ENCODE peak calls at places on chromosome 20, in five cellular contexts. A, R, C, U and K are unnamed samples.

GRCh38 chr20:5040345-5040744 is 39.0 kb upstream of the SLC23A2 start:
- DNase-seq in R (no peak), C (no peak), U (no peak), A (no peak), K (no peak)

GRCh38 chr20:33308668-33309067 is 25.7 kb downstream of the BPIFB1 start:
- DNase-seq in A (no peak), R (no peak), U (no peak), C (no peak), K (no peak)

GRCh38 chr20:41072099-41072798 is 43.6 kb downstream of the TOP1 start:
- DNase-seq in C (no peak), U (no peak), R (no peak), A (no peak), K (peak; percentile 25)

GRCh38 chr20:41436679-41437078 is 70.1 kb upstream of the EMILIN3 start:
- DNase-seq in C (no peak), A (no peak), U (no peak), R (peak; percentile 53), K (no peak)

GRCh38 chr20:11445891-11446290 is 471.8 kb upstream of the BTBD3 start:
- DNase-seq in C (no peak), R (no peak), A (no peak), U (no peak), K (no peak)

GRCh38 chr20:50321797-50322480 is 131.3 kb downstream of the CEBPB start:
- DNase-seq in R (no peak), C (no peak), U (no peak), A (no peak), K (no peak)

GRCh38 chr20:19835533-19836222 is 77.6 kb downstream of the RIN2 start:
- DNase-seq in R (no peak), A (no peak), C (no peak), U (no peak), K (no peak)

GRCh38 chr20:5172167-5172586 is 45.4 kb downstream of the CDS2 start:
- DNase-seq in R (no peak), A (no peak), U (no peak), C (no peak), K (no peak)

GRCh38 chr20:35013421-35014411 is 58.0 kb downstream of the MYH7B start:
- DNase-seq in A (peak; percentile 70), R (peak; percentile 53), C (no peak), U (no peak), K (no peak)

GRCh38 chr20:43536817-43537440 is 21.9 kb upstream of the SGK2 start:
- DNase-seq in R (no peak), C (no peak), U (no peak), A (no peak), K (no peak)